ENCODE peak calls at places on chromosome 18, in five cellular contexts. T is neuronal stem cell, A is H9, M is H1, I is trophoblast cell. E is an unnamed sample.

GRCh38 chr18:11953113-11953512 is 28.2 kb upstream of the IMPA2 start:
- DNase-seq in M (no peak), I (no peak), A (no peak), T (no peak), E (peak)

GRCh38 chr18:9421788-9422329 is 53.5 kb upstream of the RALBP1 start:
- DNase-seq in M (no peak), I (no peak), T (no peak), A (no peak), E (no peak)

GRCh38 chr18:21444465-21445023 is 156.0 kb downstream of the ESCO1 start:
- DNase-seq in I (peak), M (no peak), T (peak), A (peak), E (peak)

GRCh38 chr18:78849458-78849857 is 130.2 kb upstream of the SALL3 start:
- DNase-seq in M (no peak), A (no peak), T (no peak), I (no peak), E (no peak)

GRCh38 chr18:3357516-3357915 is 92.5 kb upstream of the TGIF1 start:
- DNase-seq in T (no peak), I (no peak), A (no peak), M (no peak), E (no peak)

GRCh38 chr18:1003499-1003898 is 98.8 kb downstream of the ADCYAP1 start:
- DNase-seq in A (no peak), I (no peak), M (no peak), T (no peak), E (no peak)

GRCh38 chr18:13243363-13243762 is 24.8 kb downstream of the LDLRAD4 start:
- DNase-seq in M (no peak), T (no peak), I (no peak), A (peak), E (no peak)

GRCh38 chr18:51614033-51614432 is 416.6 kb upstream of the MEX3C start:
- DNase-seq in I (peak), T (no peak), A (no peak), M (no peak), E (peak)

GRCh38 chr18:22113144-22113813 is 56.1 kb upstream of the GATA6 start:
- DNase-seq in A (no peak), I (no peak), T (no peak), M (no peak), E (no peak)

GRCh38 chr18:21997207-21998143 is 171.9 kb upstream of the GATA6 start:
- DNase-seq in M (no peak), I (peak), T (peak), A (no peak), E (peak)

GRCh38 chr18:76451475-76452331 is 43.3 kb downstream of the ZNF516 start:
- DNase-seq in I (no peak), A (peak), M (no peak), T (peak), E (peak)

GRCh38 chr18:76805221-76805620 is 17.1 kb upstream of the ZNF236 start:
- DNase-seq in I (no peak), T (no peak), A (no peak), M (no peak), E (peak)

GRCh38 chr18:54257015-54257414 is 12.3 kb upstream of the POLI start:
- DNase-seq in I (peak), M (no peak), A (no peak), T (no peak), E (no peak)

GRCh38 chr18:67475673-67476072 is 40.8 kb downstream of the DSEL start:
- DNase-seq in A (no peak), T (no peak), I (peak), M (no peak), E (peak)

GRCh38 chr18:62606106-62606505 is 83.3 kb downstream of the ZCCHC2 start:
- DNase-seq in T (no peak), M (no peak), I (peak), A (no peak), E (peak)

GRCh38 chr18:3238742-3239141 is 8.9 kb upstream of the MYL12A start:
- DNase-seq in A (no peak), M (no peak), T (no peak), I (no peak), E (no peak)

GRCh38 chr18:12543697-12544096 is 114.2 kb downstream of the SPIRE1 start:
- DNase-seq in T (no peak), M (no peak), I (no peak), A (no peak), E (no peak)

GRCh38 chr18:13606589-13607254 is 119.6 kb downstream of the FAM210A start:
- DNase-seq in I (no peak), A (no peak), M (no peak), T (no peak), E (no peak)

GRCh38 chr18:7812431-7813063 is 245.4 kb downstream of the PTPRM start:
- DNase-seq in M (no peak), I (peak), A (no peak), T (no peak), E (peak)

GRCh38 chr18:8990276-8991031 is 112.0 kb upstream of the NDUFV2 start:
- DNase-seq in M (no peak), A (no peak), T (no peak), I (no peak), E (no peak)

GRCh38 chr18:32803571-32803970 is 30.7 kb upstream of the KLHL14 start:
- DNase-seq in A (no peak), M (no peak), I (no peak), T (peak), E (no peak)

GRCh38 chr18:8454136-8454535 is 155.1 kb upstream of the RAB12 start:
- DNase-seq in A (no peak), I (no peak), T (no peak), M (no peak), E (no peak)

GRCh38 chr18:29074147-29074546 is 897.2 kb upstream of the CDH2 start:
- DNase-seq in I (no peak), T (no peak), A (no peak), M (no peak), E (no peak)

GRCh38 chr18:1350931-1351450 is 446.3 kb downstream of the ADCYAP1 start:
- DNase-seq in M (no peak), A (no peak), I (peak), T (no peak), E (no peak)

GRCh38 chr18:74869904-74870863 is 272.5 kb downstream of the ZNF407 start:
- DNase-seq in I (no peak), M (no peak), T (no peak), A (no peak), E (no peak)

GRCh38 chr18:48254077-48254602 is 155.0 kb downstream of the ZBTB7C start:
- DNase-seq in A (no peak), T (no peak), I (no peak), M (no peak), E (no peak)

GRCh38 chr18:54390838-54391237 is 33.1 kb downstream of the C18orf54 start:
- DNase-seq in I (peak), M (no peak), A (no peak), T (no peak), E (no peak)

GRCh38 chr18:3449702-3450357 is at the start of gene TGIF1:
- DNase-seq in A (peak), T (peak), I (peak), M (no peak), E (peak)

GRCh38 chr18:23938046-23938756 is 76.4 kb upstream of the TTC39C start:
- DNase-seq in M (no peak), T (no peak), A (no peak), I (peak), E (no peak)

GRCh38 chr18:23935804-23936203 is 78.8 kb upstream of the TTC39C start:
- DNase-seq in A (no peak), M (no peak), T (no peak), I (no peak), E (no peak)

GRCh38 chr18:23934252-23934651 is 80.3 kb upstream of the TTC39C start:
- DNase-seq in M (no peak), T (no peak), A (no peak), I (no peak), E (no peak)

GRCh38 chr18:23934863-23935262 is 79.7 kb upstream of the TTC39C start:
- DNase-seq in A (no peak), T (no peak), I (no peak), M (no peak), E (no peak)

GRCh38 chr18:23936371-23936958 is 78.1 kb upstream of the TTC39C start:
- DNase-seq in I (no peak), T (no peak), A (no peak), M (no peak), E (no peak)
- H3K27ac ChIP-seq in I (no peak), T (no peak), A (no peak), M (no peak), E (no peak)

DNA sequence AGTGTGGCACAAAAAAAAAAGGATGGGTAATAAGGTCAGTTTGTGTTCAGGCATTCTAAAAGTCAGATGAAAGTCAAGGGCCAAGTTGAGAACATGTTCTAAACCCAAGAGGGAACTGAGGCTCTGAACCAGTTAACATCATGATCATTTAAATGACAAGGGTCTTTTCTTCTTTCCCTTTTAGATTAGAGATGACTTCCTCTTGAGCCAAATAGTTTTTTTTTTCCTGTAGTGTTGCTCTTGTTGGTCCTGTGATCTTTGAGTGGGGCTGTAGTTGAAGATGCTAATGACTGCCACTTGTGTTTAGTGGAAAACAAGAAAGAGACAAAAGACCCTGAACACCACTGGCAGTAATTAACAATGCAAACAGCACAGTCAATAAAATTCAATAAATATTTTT is 482.7 kb upstream of the SYT4 start:
- DNase-seq in A (no peak), M (no peak), I (no peak), T (no peak), E (no peak)
- H2BK12ac ChIP-seq in A (no peak), M (no peak), I (no peak), T (no peak), E (no peak)

GRCh38 chr18:73840319-73841065 is 307.1 kb downstream of the FBXO15 start:
- DNase-seq in A (no peak), I (no peak), M (no peak), T (no peak), E (no peak)

GRCh38 chr18:73835656-73836055 is 312.0 kb downstream of the FBXO15 start:
- DNase-seq in M (no peak), T (no peak), I (peak), A (no peak), E (peak)

GRCh38 chr18:73839441-73839840 is 308.2 kb downstream of the FBXO15 start:
- DNase-seq in I (no peak), M (no peak), A (no peak), T (no peak), E (peak)

GRCh38 chr18:73831688-73832087 is 315.9 kb downstream of the FBXO15 start:
- DNase-seq in I (no peak), M (no peak), T (no peak), A (no peak), E (no peak)

GRCh38 chr18:73835039-73835438 is 312.6 kb downstream of the FBXO15 start:
- DNase-seq in I (no peak), M (no peak), T (no peak), A (no peak), E (no peak)
- H4K91ac ChIP-seq in I (no peak), M (no peak), T (no peak), A (no peak), E (no peak)

GRCh38 chr18:44791520-44791919 is 110.8 kb downstream of the SETBP1 start:
- DNase-seq in A (no peak), M (no peak), T (no peak), I (no peak), E (peak)
- H3K27ac ChIP-seq in A (no peak), M (no peak), T (no peak), I (no peak), E (no peak)

GRCh38 chr18:41666251-41666650 is 288.8 kb upstream of the PIK3C3 start:
- DNase-seq in I (no peak), M (no peak), T (no peak), A (no peak), E (no peak)
- H2BK12ac ChIP-seq in I (no peak), M (no peak), T (no peak), A (no peak), E (no peak)

E was measured in mesenchymal stem cell.